ENCODE peak calls at places on chromosome 20, in eight cellular contexts. W, L, X, V, Z, G, Q and R are unnamed samples. For H4K20me1, the result is how much of the 10 kb centered on the place peaks cover.

GRCh38 chr20:43954704-43955243 is 40.1 kb downstream of the TOX2 start:
- DNase-seq in W (no peak), G (no peak), V (no peak), Q (peak), X (no peak), Z (no peak), L (no peak), R (no peak)

GRCh38 chr20:45489083-45489531 is 19.6 kb downstream of the WFDC2 start:
- DNase-seq in G (no peak), X (no peak), W (peak), Q (peak), L (peak), Z (no peak), V (peak), R (no peak)

GRCh38 chr20:2005831-2006426 is 12.1 kb upstream of the PDYN start:
- DNase-seq in W (peak), X (peak), V (peak), G (peak), Q (peak), L (peak), Z (no peak), R (peak)

GRCh38 chr20:8183526-8183925 is 51.5 kb downstream of the PLCB1 start:
- DNase-seq in V (no peak), L (no peak), Q (peak), G (no peak), W (no peak), X (no peak), Z (no peak), R (no peak)

GRCh38 chr20:23340524-23340923 is 10.1 kb upstream of the NXT1 start:
- DNase-seq in Q (peak), G (peak), V (peak), Z (peak), L (peak), W (peak), X (peak), R (peak)

GRCh38 chr20:62936996-62937352 is 973 bp upstream of the GID8 start:
- DNase-seq in L (no peak), W (peak), V (no peak), X (peak), Q (peak), G (no peak), Z (no peak), R (peak)

GRCh38 chr20:53819973-53820451 is 226.4 kb upstream of the ZNF217 start:
- DNase-seq in Q (no peak), W (no peak), L (no peak), V (no peak), Z (no peak), X (no peak), G (no peak), R (no peak)

GRCh38 chr20:63191400-63191799 is 24.5 kb downstream of the YTHDF1 start:
- DNase-seq in Z (no peak), L (peak), W (peak), Q (no peak), X (no peak), V (no peak), G (no peak), R (no peak)

GRCh38 chr20:34938466-34939163 is 17.0 kb downstream of the GSS start:
- DNase-seq in Z (no peak), V (no peak), G (no peak), W (no peak), X (no peak), L (no peak), Q (no peak), R (no peak)

GRCh38 chr20:35539756-35540212 is 2.1 kb upstream of the ERGIC3 start:
- DNase-seq in L (no peak), G (peak), Q (no peak), W (no peak), X (peak), V (peak), Z (no peak), R (peak)

GRCh38 chr20:35018578-35019371 is 63.1 kb downstream of the MYH7B start:
- DNase-seq in V (no peak), L (no peak), Q (peak), G (no peak), W (no peak), X (no peak), Z (no peak), R (no peak)

GRCh38 chr20:32062776-32063170 is 10.7 kb downstream of the HCK start:
- DNase-seq in W (no peak), Z (no peak), X (no peak), Q (no peak), V (no peak), L (no peak), G (no peak), R (no peak)

GRCh38 chr20:15370370-15370769 is 1033.0 kb upstream of the FLRT3 start:
- DNase-seq in Q (no peak), V (no peak), L (no peak), X (no peak), W (no peak), G (no peak), Z (no peak), R (no peak)

GRCh38 chr20:21189761-21190523 is 64.1 kb downstream of the KIZ start:
- DNase-seq in G (peak), Z (no peak), V (peak), L (no peak), W (no peak), X (no peak), Q (no peak), R (no peak)

GRCh38 chr20:25484224-25484846 is 76.9 kb downstream of the GINS1 start:
- DNase-seq in V (peak), L (no peak), W (peak), Z (no peak), G (no peak), X (no peak), Q (no peak), R (no peak)

GRCh38 chr20:62208805-62209755 is 11.0 kb downstream of the HRH3 start:
- DNase-seq in V (peak), Z (peak), Q (peak), L (no peak), G (peak), X (no peak), W (peak), R (no peak)

GRCh38 chr20:37803476-37804307 is 99.2 kb upstream of the VSTM2L start:
- DNase-seq in V (no peak), L (no peak), Z (peak), G (no peak), W (no peak), X (peak), Q (no peak), R (no peak)

GRCh38 chr20:62818592-62819493 is 2.0 kb downstream of the COL9A3 start:
- DNase-seq in Z (peak), X (no peak), V (no peak), L (no peak), Q (peak), W (no peak), G (no peak), R (peak)

GRCh38 chr20:62766071-62766450 is 30.2 kb upstream of the MRGBP start:
- DNase-seq in G (no peak), L (no peak), W (no peak), V (no peak), Z (no peak), Q (no peak), X (no peak), R (no peak)

GRCh38 chr20:39880890-39881289 is 808.1 kb downstream of the MAFB start:
- DNase-seq in G (no peak), Z (peak), V (peak), X (no peak), L (no peak), Q (peak), W (no peak), R (no peak)

GRCh38 chr20:38065764-38066375 is 32.3 kb downstream of the RPRD1B start:
- DNase-seq in Z (no peak), V (no peak), G (no peak), X (no peak), L (no peak), Q (no peak), W (no peak), R (no peak)

GRCh38 chr20:44092551-44093248 is 94.3 kb downstream of the JPH2 start:
- DNase-seq in W (peak), Z (peak), G (peak), X (peak), L (no peak), Q (peak), V (peak), R (peak)

GRCh38 chr20:2817891-2818595 is 1.9 kb downstream of the TMEM239 start:
- DNase-seq in V (no peak), X (no peak), G (no peak), W (no peak), L (no peak), Z (peak), Q (no peak), R (no peak)

GRCh38 chr20:40524071-40524470 is 165.0 kb downstream of the MAFB start:
- DNase-seq in X (no peak), L (no peak), Q (no peak), Z (no peak), W (no peak), G (no peak), V (no peak), R (no peak)

GRCh38 chr20:38190166-38190565 is 25.1 kb upstream of the TGM2 start:
- DNase-seq in Z (no peak), L (no peak), Q (no peak), G (no peak), V (no peak), X (no peak), W (no peak), R (no peak)

GRCh38 chr20:64164123-64164836 is at the start of gene MYT1:
- DNase-seq in Z (peak), W (no peak), G (no peak), X (no peak), V (no peak), Q (no peak), L (no peak), R (no peak)

GRCh38 chr20:36862857-36863668 is 12.9 kb upstream of the TLDC2 start:
- DNase-seq in V (peak), X (no peak), L (no peak), Q (peak), G (peak), Z (no peak), W (no peak), R (peak)

GRCh38 chr20:37336369-37337207 is 9.4 kb upstream of the SRC start:
- DNase-seq in Z (peak), V (peak), W (no peak), X (peak), Q (peak), L (no peak), G (peak), R (peak)

GRCh38 chr20:461254-462198 is 807 bp downstream of the TBC1D20 start:
- DNase-seq in L (no peak), W (peak), G (peak), Q (peak), Z (no peak), V (peak), X (peak), R (peak)

GRCh38 chr20:31987744-31988143 is 19.8 kb downstream of the XKR7 start:
- DNase-seq in Q (peak), G (no peak), L (no peak), V (peak), Z (no peak), W (peak), X (no peak), R (peak)

GRCh38 chr20:46583411-46584214 is 33.2 kb upstream of the OCSTAMP start:
- DNase-seq in G (peak), Q (no peak), X (no peak), L (no peak), W (no peak), Z (no peak), V (peak), R (no peak)

GRCh38 chr20:12660918-12661317 is 347.9 kb upstream of the SPTLC3 start:
- DNase-seq in Q (no peak), W (no peak), L (no peak), Z (peak), G (peak), X (no peak), V (peak), R (peak)

GRCh38 chr20:23285536-23285935 is 65.1 kb upstream of the NXT1 start:
- DNase-seq in L (no peak), Q (no peak), W (no peak), Z (no peak), X (no peak), G (no peak), V (no peak), R (no peak)

GRCh38 chr20:3218307-3218988 is 9.2 kb downstream of the ITPA start:
- DNase-seq in G (peak), Q (peak), X (peak), L (no peak), V (peak), Z (peak), W (peak), R (peak)

DNA sequence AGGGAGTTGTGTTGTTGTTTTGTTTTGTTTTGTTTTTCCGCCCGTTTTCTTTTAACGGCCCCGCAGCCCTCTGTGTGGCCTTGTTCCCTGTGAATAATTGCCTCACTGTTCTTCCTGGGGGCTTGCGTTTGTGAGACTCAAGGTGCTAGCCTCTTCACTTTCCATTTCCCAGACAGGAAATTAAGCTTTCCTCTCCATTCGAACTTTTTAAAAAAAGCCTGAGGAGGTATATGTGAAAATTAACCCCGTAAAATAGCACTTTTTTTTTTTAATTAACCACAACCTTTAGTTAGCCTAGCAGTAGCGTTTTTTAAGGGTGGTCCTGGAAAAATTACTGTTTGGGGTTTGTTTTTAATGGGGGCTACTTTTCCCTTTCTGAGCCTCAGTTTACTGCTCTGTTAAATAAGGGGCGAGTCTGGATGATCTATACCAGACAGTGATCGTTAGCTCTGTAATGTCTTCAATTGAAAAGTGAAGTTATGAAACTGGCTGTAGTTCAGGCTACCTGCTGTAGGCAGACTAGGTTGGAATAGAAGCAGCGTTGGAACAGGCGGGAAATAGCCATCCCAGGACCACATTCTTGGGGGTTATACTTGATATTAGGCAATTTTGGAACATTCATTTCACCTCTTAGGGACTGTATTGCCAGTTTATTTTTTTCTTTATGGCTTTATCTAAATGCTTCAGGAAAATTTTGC is 1.7 kb downstream of the STX16 start:
- DNase-seq in L (no peak), X (peak), V (no peak), Q (peak), Z (no peak), G (peak), W (peak), R (no peak)
- H2AFZ ChIP-seq in L (no peak), X (peak), V (no peak), Q (peak), Z (peak), G (no peak), W (peak), R (peak)

GRCh38 chr20:57398901-57399535 is 7.8 kb downstream of the RBM38 start:
- DNase-seq in G (peak), W (no peak), Z (no peak), L (no peak), X (no peak), Q (no peak), V (no peak), R (no peak)
- H4K20me1 ChIP-seq in G (half or more), W (under half), Z (under half), L (under half), X (under half), Q (under half), V (under half), R (under half)

GRCh38 chr20:50931306-50932015 is at the start of gene ADNP:
- DNase-seq in X (peak), Z (peak), W (peak), Q (peak), L (peak), V (peak), G (peak), R (peak)

GRCh38 chr20:50930139-50931047 is 844 bp downstream of the ADNP start:
- DNase-seq in W (no peak), L (no peak), Z (peak), Q (peak), G (peak), V (no peak), X (peak), R (peak)

GRCh38 chr20:50931048-50931305 is 260 bp downstream of the ADNP start:
- DNase-seq in L (no peak), X (no peak), G (no peak), W (no peak), Q (no peak), V (no peak), Z (no peak), R (no peak)

GRCh38 chr20:50932881-50933280 is 1.6 kb upstream of the ADNP start:
- DNase-seq in W (no peak), Z (no peak), V (no peak), G (no peak), X (no peak), L (no peak), Q (no peak), R (no peak)

DNA sequence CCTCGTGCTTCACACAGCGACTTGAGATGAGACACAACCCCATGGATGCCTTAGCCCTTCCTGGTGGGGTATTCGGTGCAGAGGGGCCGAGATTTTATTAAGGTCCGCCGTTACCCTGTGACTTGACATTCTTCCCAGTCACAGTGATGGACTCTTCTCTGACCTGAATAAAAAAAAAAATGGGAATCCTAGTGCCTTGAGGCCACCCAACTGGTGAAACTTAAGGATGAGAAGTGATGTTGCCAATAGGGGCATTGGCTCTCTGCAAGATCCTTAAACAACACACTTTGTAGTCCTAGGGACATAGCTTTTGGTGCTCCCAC is 740 bp upstream of the ADNP start:
- DNase-seq in W (no peak), V (no peak), Q (no peak), X (no peak), L (no peak), Z (no peak), G (no peak), R (no peak)
- TF ChIP-seq EZH2phosphoT487 in W (no peak), V (no peak), Q (no peak), X (no peak), L (no peak), Z (no peak), G (no peak), R (no peak)

GRCh38 chr20:4444404-4444803 is 277.3 kb upstream of the PRND start:
- DNase-seq in G (no peak), W (peak), X (no peak), L (no peak), Q (peak), Z (no peak), V (no peak), R (no peak)
- H2AFZ ChIP-seq in G (no peak), W (no peak), X (no peak), L (no peak), Q (peak), Z (peak), V (no peak), R (no peak)

GRCh38 chr20:17630806-17631195 is 51.2 kb downstream of the RRBP1 start:
- DNase-seq in V (no peak), L (no peak), Z (no peak), W (no peak), G (no peak), X (no peak), Q (no peak), R (no peak)

GRCh38 chr20:17629678-17630089 is 52.4 kb downstream of the RRBP1 start:
- DNase-seq in V (no peak), Z (no peak), L (no peak), W (no peak), Q (no peak), X (no peak), G (no peak), R (no peak)

GRCh38 chr20:17631576-17632319 is 50.3 kb downstream of the RRBP1 start:
- DNase-seq in W (no peak), V (no peak), Q (no peak), X (no peak), G (no peak), L (no peak), Z (no peak), R (no peak)

GRCh38 chr20:17629025-17629424 is 53.0 kb downstream of the RRBP1 start:
- DNase-seq in W (no peak), X (no peak), Q (no peak), L (no peak), Z (no peak), G (no peak), V (no peak), R (no peak)

GRCh38 chr20:17630151-17630805 is 51.8 kb downstream of the RRBP1 start:
- DNase-seq in G (no peak), L (no peak), V (no peak), X (no peak), W (no peak), Q (no peak), Z (no peak), R (no peak)
- H4K20me1 ChIP-seq in G (under half), L (under half), V (under half), X (under half), W (under half), Q (under half), Z (under half), R (under half)

GRCh38 chr20:5279661-5280060 is 37.1 kb downstream of the PROKR2 start:
- DNase-seq in Z (no peak), X (no peak), L (no peak), G (no peak), Q (no peak), W (no peak), V (no peak), R (no peak)

GRCh38 chr20:5282561-5282960 is 34.2 kb downstream of the PROKR2 start:
- DNase-seq in X (no peak), W (no peak), L (no peak), G (no peak), V (no peak), Z (no peak), Q (no peak), R (no peak)
- TF ChIP-seq EZH2phosphoT487 in X (no peak), W (no peak), L (no peak), G (no peak), V (no peak), Z (no peak), Q (no peak), R (no peak)

GRCh38 chr20:11103866-11104265 is 430.1 kb upstream of the JAG1 start:
- DNase-seq in L (no peak), G (no peak), W (no peak), Z (no peak), V (no peak), Q (no peak), X (no peak), R (no peak)
- H2AFZ ChIP-seq in L (no peak), G (no peak), W (no peak), Z (no peak), V (no peak), Q (no peak), X (no peak), R (no peak)